ENCODE peak calls at places on chromosomes 1 and 21, in four cellular contexts. R is Panc1, Z is body of pancreas, O is AG10803. D is an unnamed sample.

GRCh38 chr21:40208206-40208950 is 341.1 kb downstream of the PCP4 start:
- DNase-seq in R (no peak), Z (no peak), O (no peak), D (no peak)

GRCh38 chr1:51417496-51418383 is 87.4 kb upstream of the TTC39A start:
- DNase-seq in R (no peak), Z (no peak), O (peak), D (no peak)

GRCh38 chr1:27296773-27297214 is 25.2 kb upstream of the TMEM222 start:
- DNase-seq in R (no peak), Z (peak), O (peak), D (peak)

GRCh38 chr1:51612349-51612982 is 4.4 kb upstream of the OSBPL9 start:
- DNase-seq in R (no peak), Z (no peak), O (peak), D (no peak)

GRCh38 chr1:109802901-109803561 is 39.3 kb upstream of the EPS8L3 start:
- DNase-seq in R (no peak), Z (no peak), O (no peak), D (no peak)

GRCh38 chr1:115718011-115718754 is 50.3 kb downstream of the CASQ2 start:
- DNase-seq in R (no peak), Z (no peak), O (peak), D (no peak)

GRCh38 chr1:119631433-119632102 is 16.5 kb downstream of the ZNF697 start:
- DNase-seq in R (no peak), Z (peak), O (peak), D (no peak)

GRCh38 chr1:30191154-30191702 is 532.2 kb downstream of the MATN1 start:
- DNase-seq in R (no peak), Z (no peak), O (peak), D (peak)

GRCh38 chr1:36115931-36116330 is 9.1 kb downstream of the COL8A2 start:
- DNase-seq in R (no peak), Z (no peak), O (peak), D (no peak)

GRCh38 chr1:23452011-23452411 is 27.5 kb upstream of the TCEA3 start:
- DNase-seq in R (no peak), Z (peak), O (peak), D (peak)

GRCh38 chr1:193448682-193449461 is 262.5 kb upstream of the B3GALT2 start:
- DNase-seq in R (no peak), Z (no peak), O (no peak), D (no peak)

GRCh38 chr1:89692601-89693503 is 59.9 kb downstream of the LRRC8C start:
- DNase-seq in R (no peak), Z (no peak), O (no peak), D (no peak)

GRCh38 chr1:116508984-116509980 is 61.5 kb downstream of the CD58 start:
- DNase-seq in R (peak), Z (no peak), O (peak), D (peak)

GRCh38 chr1:53450225-53450624 is 9.0 kb upstream of the DMRTB1 start:
- DNase-seq in R (no peak), Z (no peak), O (no peak), D (no peak)
- TF ChIP-seq CTCF in R (peak), Z (no peak), O (peak), D (no peak)

GRCh38 chr1:8342325-8342724 is 24.4 kb downstream of the SLC45A1 start:
- DNase-seq in R (no peak), Z (no peak), O (peak), D (no peak)
- TF ChIP-seq CTCF in R (no peak), Z (no peak), O (peak), D (no peak)

DNA sequence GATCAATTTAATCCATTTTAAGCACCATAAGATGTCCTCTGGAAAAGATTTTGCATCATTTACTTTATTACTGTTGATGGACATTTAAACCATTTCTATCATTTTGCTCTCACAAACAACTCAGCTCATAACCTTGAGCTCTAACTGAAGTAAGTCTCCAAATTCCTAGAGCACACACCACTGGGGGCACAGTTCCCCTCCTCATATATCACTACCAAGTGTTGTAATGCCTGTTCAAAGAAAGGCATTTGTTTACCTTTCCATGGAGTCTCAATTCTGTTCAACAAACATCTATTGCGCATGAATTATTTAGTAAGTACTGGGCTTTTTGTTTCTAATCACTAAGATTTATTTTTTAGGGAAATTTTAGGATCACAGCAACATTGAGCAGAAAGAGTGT is 8.9 kb upstream of the OMA1 start:
- DNase-seq in R (no peak), Z (no peak), O (no peak), D (no peak)
- TF ChIP-seq CTCF in R (no peak), Z (no peak), O (no peak), D (no peak)

GRCh38 chr1:214122110-214122509 is 134.3 kb downstream of the PROX1 start:
- DNase-seq in R (no peak), Z (no peak), O (no peak), D (no peak)

GRCh38 chr1:214124281-214124805 is 136.6 kb downstream of the PROX1 start:
- DNase-seq in R (no peak), Z (no peak), O (no peak), D (no peak)

GRCh38 chr1:214124915-214125314 is 137.1 kb downstream of the PROX1 start:
- DNase-seq in R (no peak), Z (no peak), O (no peak), D (no peak)

GRCh38 chr1:214120951-214121350 is 133.2 kb downstream of the PROX1 start:
- DNase-seq in R (no peak), Z (no peak), O (no peak), D (no peak)

DNA sequence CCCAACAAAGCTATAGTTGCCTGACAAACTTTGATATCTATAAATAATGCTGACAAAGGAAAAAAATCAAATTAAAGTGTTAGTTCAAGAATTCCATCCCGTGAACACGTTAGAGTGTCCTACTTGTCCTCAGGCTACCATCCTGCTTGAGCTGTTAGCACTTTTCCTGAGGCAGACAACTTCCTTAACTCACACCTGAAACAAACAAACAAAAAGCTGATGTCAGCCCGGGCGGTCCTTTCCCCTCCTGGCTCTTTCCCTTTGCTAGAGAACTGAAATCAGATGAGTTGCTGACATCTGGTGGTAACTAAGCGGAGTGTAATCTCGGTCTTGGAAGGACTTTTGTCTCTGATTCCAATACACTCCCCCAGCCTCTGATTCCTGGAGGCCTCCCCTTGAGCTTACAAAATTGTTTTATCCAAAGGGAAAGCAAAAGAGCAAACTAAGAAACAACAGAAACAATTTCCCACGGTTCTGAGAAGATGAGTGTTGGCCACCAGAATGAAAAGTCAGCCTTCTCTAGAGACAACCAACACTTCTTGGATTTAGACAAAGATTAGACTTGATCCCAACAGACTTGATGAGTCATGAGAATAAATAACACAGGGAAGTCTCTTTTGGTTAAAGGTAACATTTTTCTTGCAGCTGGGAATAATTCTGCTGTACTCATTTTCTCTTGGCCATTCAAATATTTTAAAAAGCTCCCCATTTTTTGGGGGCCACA is 135.4 kb downstream of the PROX1 start:
- DNase-seq in R (peak), Z (peak), O (peak), D (peak)
- TF ChIP-seq CTCF in R (peak), Z (peak), O (peak), D (peak)

GRCh38 chr1:98210064-98210463 is 289.2 kb upstream of the DPYD start:
- DNase-seq in R (no peak), Z (no peak), O (peak), D (no peak)

GRCh38 chr1:98203461-98203860 is 282.6 kb upstream of the DPYD start:
- DNase-seq in R (no peak), Z (no peak), O (peak), D (no peak)

GRCh38 chr1:98201640-98202039 is 280.8 kb upstream of the DPYD start:
- DNase-seq in R (no peak), Z (no peak), O (peak), D (no peak)

GRCh38 chr1:98210563-98210962 is 289.7 kb upstream of the DPYD start:
- DNase-seq in R (no peak), Z (no peak), O (no peak), D (no peak)

GRCh38 chr1:98205291-98206017 is 284.6 kb upstream of the DPYD start:
- DNase-seq in R (no peak), Z (no peak), O (no peak), D (no peak)
- TF ChIP-seq CTCF in R (no peak), Z (no peak), O (no peak), D (no peak)

GRCh38 chr1:2923351-2923750 is 97.9 kb upstream of the ACTRT2 start:
- DNase-seq in R (no peak), Z (no peak), O (no peak), D (no peak)

GRCh38 chr1:2919826-2920225 is 101.4 kb upstream of the ACTRT2 start:
- DNase-seq in R (no peak), Z (no peak), O (no peak), D (no peak)

GRCh38 chr1:2920421-2921015 is 100.7 kb upstream of the ACTRT2 start:
- DNase-seq in R (no peak), Z (no peak), O (no peak), D (no peak)

GRCh38 chr1:2925291-2925690 is 96.0 kb upstream of the ACTRT2 start:
- DNase-seq in R (no peak), Z (no peak), O (no peak), D (no peak)

GRCh38 chr1:2921970-2922686 is 99.1 kb upstream of the ACTRT2 start:
- DNase-seq in R (no peak), Z (no peak), O (no peak), D (peak)
- TF ChIP-seq CTCF in R (peak), Z (peak), O (peak), D (peak)

DNA sequence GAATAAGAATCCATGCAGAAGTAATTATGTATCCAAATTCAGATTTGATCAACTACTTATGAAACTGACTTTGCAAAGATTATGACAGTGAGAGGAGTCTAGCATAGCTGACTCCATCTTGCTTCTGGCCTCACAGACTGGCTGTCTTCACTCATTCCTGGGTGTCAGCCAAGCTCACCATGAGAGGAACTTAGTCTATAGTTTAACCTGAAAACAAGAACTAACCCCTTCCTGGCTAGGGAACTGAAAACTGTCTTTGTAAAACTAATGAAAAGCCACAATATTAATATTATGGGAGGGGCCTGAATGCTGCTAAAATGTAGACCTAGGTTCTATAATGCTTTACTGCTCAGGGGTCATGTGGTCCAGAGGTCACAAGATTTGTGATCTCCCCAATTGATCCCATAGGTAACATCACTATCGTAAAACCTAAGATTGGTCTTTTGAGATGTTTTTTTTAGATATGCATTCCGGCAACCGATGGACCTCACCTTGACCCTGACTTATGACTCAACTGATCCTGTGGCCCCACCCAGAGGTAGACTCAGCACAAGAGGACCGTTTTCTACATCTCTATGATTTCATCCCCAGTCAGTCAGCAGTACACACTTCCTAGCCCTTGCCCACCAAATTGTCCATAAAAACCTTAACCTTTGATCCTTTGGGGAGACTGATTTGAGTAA is 55.2 kb downstream of the ATP1B1 start:
- DNase-seq in R (no peak), Z (no peak), O (no peak), D (peak)
- TF ChIP-seq CTCF in R (no peak), Z (no peak), O (no peak), D (no peak)

D was measured in HCT116.